ENCODE peak calls at places on chromosomes 7 and 10, in six cellular contexts. S is IMR-90, N is mesenchymal stem cell, T is H9, L is mesendoderm, C is neuronal stem cell. Y is an unnamed sample. For H3K4me1, the result is how much of the 10 kb centered on the place peaks cover.

GRCh38 chr10:69421611-69422308 is 5.0 kb upstream of the TACR2 start:
- DNase-seq in L (no peak), N (peak), S (peak), T (no peak), C (no peak), Y (no peak)

GRCh38 chr10:26357203-26357602 is 80.9 kb upstream of the APBB1IP start:
- DNase-seq in S (no peak), C (no peak), N (no peak), T (no peak), L (no peak), Y (no peak)

GRCh38 chr10:24463683-24464426 is 254.9 kb downstream of the KIAA1217 start:
- DNase-seq in S (peak), T (no peak), L (peak), N (peak), C (no peak), Y (no peak)

GRCh38 chr10:123145542-123146012 is 2.4 kb upstream of the HMX2 start:
- DNase-seq in N (no peak), T (no peak), S (no peak), L (no peak), C (peak), Y (no peak)

GRCh38 chr7:151120896-151121295 is 34.6 kb downstream of the AGAP3 start:
- DNase-seq in L (no peak), S (no peak), C (no peak), T (no peak), N (no peak), Y (no peak)

GRCh38 chr7:101075646-101076045 is 9.6 kb upstream of the TRIM56 start:
- DNase-seq in L (peak), N (no peak), S (no peak), C (no peak), T (no peak), Y (no peak)

GRCh38 chr7:132249591-132249971 is 326.7 kb downstream of the PLXNA4 start:
- DNase-seq in C (no peak), N (no peak), S (no peak), T (peak), L (peak), Y (peak)

GRCh38 chr7:152363798-152364197 is 72.0 kb downstream of the KMT2C start:
- DNase-seq in T (no peak), L (peak), N (no peak), C (no peak), S (no peak), Y (no peak)

GRCh38 chr7:43513236-43513635 is 69.7 kb upstream of the STK17A start:
- DNase-seq in T (no peak), S (no peak), L (no peak), N (no peak), C (no peak), Y (no peak)

GRCh38 chr10:8365935-8366911 is 311.7 kb downstream of the GATA3 start:
- DNase-seq in T (no peak), N (peak), L (peak), S (peak), C (no peak), Y (no peak)

GRCh38 chr7:42014625-42015412 is 222.2 kb downstream of the GLI3 start:
- DNase-seq in N (peak), L (peak), C (peak), S (peak), T (peak), Y (peak)

GRCh38 chr10:74150151-74151056 is at the start of gene AP3M1:
- DNase-seq in C (no peak), S (no peak), N (no peak), L (no peak), T (peak), Y (peak)

GRCh38 chr10:71431945-71432905 is 35.5 kb downstream of the CDH23 start:
- DNase-seq in N (no peak), C (no peak), L (peak), S (no peak), T (peak), Y (peak)

GRCh38 chr7:139618482-139619366 is 95.2 kb downstream of the CLEC2L start:
- DNase-seq in S (peak), C (peak), N (peak), L (peak), T (peak), Y (peak)

GRCh38 chr7:93185303-93186027 is 37.3 kb upstream of the SAMD9L start:
- DNase-seq in C (no peak), T (no peak), S (peak), L (no peak), N (no peak), Y (no peak)

GRCh38 chr10:45552476-45552875 is 120.1 kb downstream of the ZFAND4 start:
- DNase-seq in C (no peak), S (no peak), N (no peak), T (no peak), L (no peak), Y (no peak)

GRCh38 chr7:95169678-95170077 is 154.7 kb downstream of the PON1 start:
- DNase-seq in L (no peak), S (no peak), C (no peak), T (no peak), N (no peak), Y (no peak)

GRCh38 chr10:103872137-103872933 is 17.0 kb upstream of the SH3PXD2A start:
- DNase-seq in T (no peak), L (no peak), N (no peak), C (no peak), S (peak), Y (no peak)

GRCh38 chr10:70891636-70892035 is 3.3 kb upstream of the PCBD1 start:
- DNase-seq in T (no peak), S (no peak), N (no peak), C (no peak), L (peak), Y (no peak)

GRCh38 chr7:90749774-90750173 is 153.7 kb downstream of the CDK14 start:
- DNase-seq in L (peak), C (no peak), S (peak), N (peak), T (no peak), Y (no peak)

GRCh38 chr10:15043674-15044073 is at the start of gene OLAH:
- DNase-seq in C (no peak), T (no peak), N (peak), L (no peak), S (no peak), Y (no peak)

GRCh38 chr10:5545778-5546710 is 21.3 kb downstream of the CALML3 start:
- DNase-seq in T (no peak), L (no peak), N (peak), C (no peak), S (peak), Y (no peak)

GRCh38 chr10:5546891-5547683 is 22.3 kb downstream of the CALML3 start:
- DNase-seq in N (peak), C (no peak), L (no peak), S (peak), T (no peak), Y (no peak)

GRCh38 chr10:5549462-5550249 is 24.9 kb downstream of the CALML3 start:
- DNase-seq in C (no peak), L (no peak), T (no peak), N (no peak), S (no peak), Y (no peak)

GRCh38 chr10:5547934-5548660 is 23.3 kb downstream of the CALML3 start:
- DNase-seq in T (no peak), L (no peak), C (no peak), N (peak), S (no peak), Y (no peak)

DNA sequence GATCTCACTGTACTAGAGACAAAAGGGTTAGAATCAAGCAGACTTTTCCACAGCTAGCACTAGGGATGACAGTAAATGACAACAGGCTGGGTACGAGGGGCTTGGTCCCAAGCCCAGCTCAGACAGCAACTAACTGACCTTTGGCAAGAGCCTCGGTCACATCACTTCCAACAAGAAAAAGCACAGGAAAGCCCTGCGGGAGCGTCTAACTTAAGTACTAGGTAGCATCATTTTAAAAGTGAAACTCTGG is 22.8 kb downstream of the CALML3 start:
- DNase-seq in T (no peak), L (no peak), S (no peak), C (no peak), N (no peak), Y (no peak)
- H3K4me1 ChIP-seq in T (under half), L (under half), S (half or more), C (under half), N (half or more), Y (under half)

DNA sequence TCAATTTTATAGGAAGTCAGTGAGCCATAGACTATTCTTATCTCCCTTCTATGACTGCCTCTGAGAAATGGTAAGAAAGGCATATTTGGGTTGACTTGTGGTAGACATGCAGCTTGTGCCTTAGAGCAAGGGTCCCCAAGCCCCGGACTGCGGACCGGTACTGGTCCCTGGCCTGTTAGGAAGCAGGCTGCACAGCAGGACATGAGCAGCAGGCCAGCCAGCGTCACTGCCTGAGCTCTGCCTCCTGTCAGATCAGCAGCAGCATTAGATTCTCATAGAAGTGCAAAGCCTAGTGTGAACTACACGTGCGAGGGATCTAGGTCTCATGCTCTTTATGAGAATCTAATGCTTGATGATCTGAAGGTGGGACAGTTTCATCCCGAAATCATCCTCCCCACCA is 180.6 kb downstream of the SND1 start:
- DNase-seq in N (no peak), L (no peak), S (no peak), T (no peak), C (no peak), Y (no peak)
- H2BK15ac ChIP-seq in N (no peak), L (no peak), S (no peak), T (no peak), C (no peak), Y (no peak)

GRCh38 chr7:30172451-30172850 is 37.7 kb downstream of the MTURN start:
- DNase-seq in N (no peak), T (no peak), C (no peak), S (no peak), L (no peak), Y (no peak)

GRCh38 chr7:30173058-30173897 is 38.5 kb downstream of the MTURN start:
- DNase-seq in T (no peak), S (peak), C (no peak), N (peak), L (no peak), Y (no peak)

GRCh38 chr7:30177186-30177585 is 42.4 kb downstream of the MTURN start:
- DNase-seq in C (no peak), S (no peak), L (no peak), N (no peak), T (no peak), Y (no peak)

GRCh38 chr7:30176463-30177090 is 41.8 kb downstream of the MTURN start:
- DNase-seq in C (no peak), N (no peak), S (no peak), L (no peak), T (no peak), Y (no peak)

DNA sequence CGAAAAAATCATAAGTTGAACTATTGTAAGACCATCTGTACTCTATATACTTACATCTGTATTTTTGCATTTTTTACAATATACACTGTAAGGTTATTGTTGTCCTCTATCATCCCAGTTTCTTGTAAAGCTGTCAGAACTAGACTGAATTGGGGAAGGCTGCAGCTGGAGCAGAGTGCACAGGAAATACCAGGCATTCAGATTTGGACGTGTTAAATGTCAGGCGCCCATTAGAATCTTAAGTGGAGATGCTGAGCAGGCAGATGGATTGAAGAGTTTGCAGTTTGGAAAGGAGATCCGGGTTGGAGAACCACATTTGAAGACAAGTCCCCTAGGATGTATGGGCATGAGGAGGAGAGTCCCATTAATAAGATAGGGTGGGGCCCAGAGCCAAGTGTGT is 40.4 kb downstream of the MTURN start:
- DNase-seq in N (no peak), S (no peak), C (no peak), T (no peak), L (no peak), Y (no peak)
- H3K4me1 ChIP-seq in N (under half), S (under half), C (under half), T (under half), L (under half), Y (under half)

DNA sequence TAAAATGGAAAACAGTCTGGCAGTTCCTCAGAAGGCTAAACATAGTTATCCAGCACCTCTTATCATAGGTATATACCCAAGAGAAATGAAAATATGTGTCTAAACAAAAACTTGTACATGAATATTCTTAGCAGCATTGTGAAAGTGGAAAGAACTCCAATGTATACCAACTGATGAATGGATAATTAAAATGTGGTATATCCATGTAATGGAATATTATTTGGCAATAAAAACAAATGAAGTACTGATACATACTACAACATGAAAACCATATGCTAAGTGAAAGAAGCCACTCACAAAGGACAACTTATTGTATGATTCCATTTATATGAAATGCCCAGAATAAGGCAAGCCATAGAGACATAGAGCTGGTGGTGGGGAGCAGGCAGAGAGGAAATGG is 32.2 kb upstream of the NAMPT start:
- DNase-seq in L (no peak), S (no peak), T (no peak), N (no peak), C (no peak), Y (no peak)
- H2BK15ac ChIP-seq in L (no peak), S (no peak), T (no peak), N (no peak), C (no peak), Y (no peak)

DNA sequence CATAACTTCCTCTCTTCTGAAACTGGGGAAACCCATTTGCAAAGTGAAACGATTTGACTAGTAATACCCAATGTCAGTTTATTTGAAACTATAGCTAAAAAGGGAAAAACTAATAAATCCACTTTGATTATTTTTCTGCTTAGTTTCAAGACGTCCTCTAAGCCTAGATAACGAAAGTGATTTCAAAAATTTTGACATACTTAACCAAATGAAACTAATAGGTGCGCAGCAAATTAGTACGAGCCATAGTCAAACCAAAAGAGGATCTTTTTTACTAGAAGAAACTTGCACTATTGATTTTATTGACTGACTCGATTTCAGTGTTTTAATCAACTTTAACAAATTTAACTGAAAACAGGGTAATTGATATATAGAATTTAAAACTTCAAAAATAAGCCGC is 9.9 kb upstream of the SP8 start:
- DNase-seq in L (no peak), T (no peak), C (no peak), S (no peak), N (no peak), Y (no peak)
- H3K4me1 ChIP-seq in L (under half), T (under half), C (under half), S (under half), N (under half), Y (under half)

GRCh38 chr10:87642486-87642885 is 17.2 kb upstream of the PAPSS2 start:
- DNase-seq in C (no peak), T (no peak), N (no peak), S (no peak), L (no peak), Y (no peak)
- H2BK15ac ChIP-seq in C (no peak), T (no peak), N (no peak), S (no peak), L (no peak), Y (no peak)